ENCODE peak calls at places on chromosomes 12 and 14, in nine cellular contexts. T is small intestine, C is A549, R is body of pancreas, A is SJSA1, U is dorsolateral prefrontal cortex, W is mammary epithelial cell, Z is neural progenitor cell, O is IMR-90. V is an unnamed sample.

GRCh38 chr14:33375781-33376180 is 437.1 kb downstream of the NPAS3 start:
- DNase-seq in Z (no peak), W (no peak), A (no peak), O (no peak), T (no peak), R (no peak), U (no peak), C (no peak), V (no peak)

GRCh38 chr14:91306547-91306946 is 62.0 kb upstream of the GPR68 start:
- DNase-seq in W (no peak), T (no peak), Z (no peak), U (no peak), A (no peak), C (no peak), O (no peak), R (no peak), V (no peak)

GRCh38 chr14:22980672-22981089 is 1.7 kb downstream of the AJUBA start:
- DNase-seq in T (peak), Z (peak), U (no peak), O (peak), A (peak), R (peak), C (peak), W (peak), V (no peak)

GRCh38 chr12:88448337-88448944 is 131.8 kb downstream of the KITLG start:
- DNase-seq in O (no peak), A (no peak), Z (peak), C (no peak), T (no peak), R (no peak), W (no peak), U (no peak), V (no peak)

GRCh38 chr12:34302131-34302885 is 280.0 kb downstream of the ALG10 start:
- DNase-seq in T (no peak), A (no peak), W (no peak), U (no peak), C (no peak), Z (no peak), R (no peak), O (no peak), V (no peak)

GRCh38 chr12:4441355-4442330 is 4.0 kb downstream of the FGF6 start:
- DNase-seq in O (no peak), C (no peak), A (no peak), Z (peak), U (no peak), T (no peak), W (no peak), R (no peak), V (no peak)

GRCh38 chr12:530871-531270 is 71.1 kb downstream of the B4GALNT3 start:
- DNase-seq in A (no peak), T (no peak), U (no peak), C (no peak), W (no peak), R (no peak), Z (no peak), O (no peak), V (no peak)

GRCh38 chr12:54991161-54991991 is 6.8 kb upstream of the TESPA1 start:
- DNase-seq in Z (no peak), O (no peak), T (peak), W (no peak), A (no peak), C (no peak), U (peak), R (no peak), V (no peak)

GRCh38 chr14:76772300-76773187 is 11.3 kb downstream of the VASH1 start:
- DNase-seq in T (no peak), W (no peak), U (no peak), O (peak), R (peak), C (no peak), Z (peak), A (no peak), V (no peak)

GRCh38 chr12:109888179-109889020 is 8.1 kb upstream of the GLTP start:
- DNase-seq in U (no peak), C (peak), R (peak), O (peak), Z (no peak), A (peak), W (peak), T (no peak), V (peak)

GRCh38 chr14:94691658-94692029 is 78.3 kb downstream of the GSC start:
- DNase-seq in T (no peak), O (no peak), U (no peak), Z (no peak), C (no peak), R (no peak), W (no peak), A (no peak), V (no peak)

GRCh38 chr14:60485057-60485599 is 735 bp downstream of the C14orf39 start:
- DNase-seq in U (no peak), O (no peak), T (no peak), C (no peak), A (peak), W (no peak), R (no peak), Z (peak), V (no peak)

GRCh38 chr12:104249017-104249416 is 33.4 kb downstream of the TXNRD1 start:
- DNase-seq in O (no peak), U (no peak), W (no peak), C (no peak), T (no peak), Z (no peak), A (no peak), R (no peak), V (no peak)

GRCh38 chr12:47881826-47882427 is 22.9 kb downstream of the VDR start:
- DNase-seq in U (no peak), O (peak), C (no peak), W (peak), T (peak), Z (no peak), R (peak), A (peak), V (no peak)

GRCh38 chr14:65241125-65241752 is 138.9 kb upstream of the MAX start:
- DNase-seq in W (no peak), Z (no peak), R (no peak), O (no peak), A (no peak), U (no peak), T (no peak), C (no peak), V (no peak)

GRCh38 chr12:117151195-117152031 is 38.9 kb downstream of the FBXO21 start:
- DNase-seq in W (no peak), A (no peak), R (peak), Z (peak), C (peak), U (peak), T (peak), O (peak), V (no peak)

GRCh38 chr14:91957876-91958313 is 10.4 kb upstream of the FBLN5 start:
- DNase-seq in Z (no peak), W (no peak), T (peak), A (no peak), U (no peak), R (no peak), C (no peak), O (no peak), V (no peak)

GRCh38 chr12:123601602-123602489 is at the start of gene DDX55:
- DNase-seq in O (peak), W (peak), U (peak), R (peak), T (peak), Z (peak), C (peak), A (peak), V (no peak)

GRCh38 chr12:126935435-126935834 is 1331.5 kb upstream of the TMEM132C start:
- DNase-seq in A (no peak), Z (no peak), W (no peak), U (no peak), T (no peak), C (no peak), O (no peak), R (no peak), V (no peak)

GRCh38 chr12:5511644-5512584 is 80.0 kb downstream of the NTF3 start:
- DNase-seq in R (no peak), Z (peak), W (no peak), T (no peak), O (peak), A (no peak), C (peak), U (no peak), V (no peak)

GRCh38 chr12:67943295-67943892 is 45.9 kb upstream of the IFNG-AS1 start:
- DNase-seq in U (no peak), O (peak), W (peak), Z (peak), A (peak), C (peak), T (peak), R (peak), V (no peak)

GRCh38 chr12:94621662-94622359 is 28.5 kb downstream of the TMCC3 start:
- DNase-seq in U (no peak), A (peak), Z (no peak), T (peak), O (peak), W (peak), R (peak), C (no peak), V (no peak)

GRCh38 chr14:52048132-52048531 is 20.7 kb downstream of the NID2 start:
- DNase-seq in R (no peak), T (no peak), O (no peak), A (no peak), C (no peak), U (no peak), Z (no peak), W (no peak), V (no peak)

GRCh38 chr14:61530896-61531295 is 164.4 kb upstream of the HIF1A start:
- DNase-seq in Z (no peak), A (no peak), W (no peak), O (no peak), T (peak), R (no peak), C (no peak), U (no peak), V (no peak)

GRCh38 chr12:56657416-56658379 is 11.9 kb upstream of the ATP5F1B start:
- DNase-seq in R (no peak), O (no peak), T (no peak), U (no peak), Z (no peak), C (no peak), W (peak), A (no peak), V (no peak)

GRCh38 chr14:77730976-77731497 is 23.1 kb downstream of the SLIRP start:
- DNase-seq in R (no peak), U (no peak), T (no peak), C (no peak), W (no peak), O (peak), Z (no peak), A (no peak), V (no peak)

GRCh38 chr14:75182820-75183219 is 6.4 kb upstream of the TMED10 start:
- DNase-seq in C (no peak), W (peak), Z (no peak), U (no peak), A (no peak), R (peak), T (no peak), O (peak), V (no peak)
- H3K27ac ChIP-seq in C (no peak), W (no peak), Z (no peak), U (no peak), A (no peak), R (no peak), T (no peak), O (peak), V (no peak)

GRCh38 chr12:113241191-113242017 is 20.1 kb downstream of the TPCN1 start:
- DNase-seq in C (no peak), U (no peak), A (peak), Z (no peak), T (peak), R (peak), W (peak), O (peak), V (peak)
- H3K4me3 ChIP-seq in C (no peak), U (no peak), A (no peak), Z (no peak), T (no peak), R (no peak), W (no peak), O (no peak), V (peak)

GRCh38 chr14:53151523-53151866 is 1.6 kb downstream of the DDHD1 start:
- DNase-seq in A (no peak), T (no peak), O (no peak), R (no peak), U (no peak), C (no peak), Z (no peak), W (no peak), V (no peak)
- H3K27ac ChIP-seq in A (no peak), T (peak), O (no peak), R (no peak), U (no peak), C (no peak), Z (no peak), W (no peak), V (peak)

DNA sequence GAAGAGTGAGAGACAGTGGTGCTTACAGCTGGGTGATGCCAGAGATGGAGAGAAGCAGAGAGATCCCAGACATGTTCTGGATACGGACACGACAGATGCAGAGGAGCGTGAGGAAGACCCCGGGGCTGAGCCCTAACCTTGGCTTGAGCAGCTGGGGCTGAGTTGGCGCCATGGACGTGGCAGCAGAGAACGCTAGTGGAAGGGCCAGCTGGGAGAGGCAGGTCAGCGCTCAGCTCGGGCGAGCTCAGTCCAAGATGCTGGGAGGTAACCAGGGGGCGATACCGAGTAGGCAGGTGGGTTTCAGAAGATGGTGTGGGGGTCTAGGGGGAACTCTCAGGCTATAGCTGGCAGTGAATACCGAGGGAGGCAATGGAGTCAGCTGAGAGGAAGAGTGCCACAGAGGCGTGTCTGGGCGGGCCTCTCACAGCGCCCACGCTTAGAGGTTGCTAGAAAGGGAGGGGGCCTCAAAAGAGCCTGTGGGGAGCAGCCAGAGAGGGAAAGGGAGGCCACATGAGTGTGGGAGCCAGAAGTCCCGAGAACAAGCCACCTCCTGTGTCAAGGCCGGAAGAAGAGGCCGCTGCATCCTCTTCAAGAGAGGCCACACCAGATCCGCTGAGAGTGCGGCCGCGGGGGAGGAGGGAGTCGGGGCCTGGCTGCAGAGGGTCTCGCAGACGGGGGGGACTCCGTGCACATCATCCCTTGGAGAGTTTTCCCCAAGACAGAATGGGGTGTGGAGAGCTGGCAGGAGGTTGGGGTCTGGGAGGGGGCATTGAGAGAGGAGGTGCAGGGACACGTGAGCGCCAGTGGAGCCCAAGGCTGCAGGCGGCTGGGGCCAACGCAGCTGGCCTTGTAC is 57.0 kb upstream of the DIO3 start:
- DNase-seq in Z (no peak), R (no peak), C (no peak), A (no peak), T (no peak), W (no peak), U (peak), O (no peak), V (no peak)
- H3K4me3 ChIP-seq in Z (no peak), R (no peak), C (no peak), A (no peak), T (no peak), W (no peak), U (no peak), O (no peak), V (no peak)

GRCh38 chr14:68911594-68912227 is 67.4 kb downstream of the ACTN1 start:
- DNase-seq in C (peak), Z (peak), R (peak), U (no peak), O (peak), W (peak), A (peak), T (peak), V (no peak)

GRCh38 chr14:68913516-68913915 is 65.6 kb downstream of the ACTN1 start:
- DNase-seq in T (no peak), O (no peak), W (no peak), R (no peak), C (no peak), A (no peak), U (no peak), Z (no peak), V (no peak)

GRCh38 chr14:68919129-68919927 is 59.8 kb downstream of the ACTN1 start:
- DNase-seq in W (no peak), U (no peak), T (no peak), R (peak), O (no peak), C (no peak), A (no peak), Z (no peak), V (no peak)

GRCh38 chr14:68918612-68919011 is 60.5 kb downstream of the ACTN1 start:
- DNase-seq in A (no peak), C (no peak), W (no peak), Z (no peak), T (no peak), U (no peak), R (no peak), O (no peak), V (no peak)

GRCh38 chr14:68916358-68916757 is 62.7 kb downstream of the ACTN1 start:
- DNase-seq in Z (no peak), C (no peak), A (no peak), U (no peak), W (no peak), O (no peak), R (no peak), T (no peak), V (no peak)
- H3K27ac ChIP-seq in Z (no peak), C (no peak), A (no peak), U (no peak), W (no peak), O (no peak), R (no peak), T (no peak), V (no peak)

GRCh38 chr12:32742133-32742532 is 13.6 kb downstream of the YARS2 start:
- DNase-seq in U (no peak), A (no peak), R (no peak), O (no peak), Z (no peak), C (no peak), W (no peak), T (no peak), V (no peak)

GRCh38 chr12:32736445-32736844 is 19.3 kb downstream of the YARS2 start:
- DNase-seq in A (no peak), U (no peak), O (no peak), T (no peak), W (no peak), Z (no peak), R (no peak), C (no peak), V (no peak)

GRCh38 chr12:32734952-32735351 is 20.7 kb downstream of the YARS2 start:
- DNase-seq in T (no peak), W (no peak), U (no peak), Z (no peak), C (peak), R (no peak), O (no peak), A (no peak), V (no peak)

GRCh38 chr12:32739279-32739678 is 16.4 kb downstream of the YARS2 start:
- DNase-seq in R (no peak), U (no peak), O (no peak), C (no peak), Z (no peak), W (no peak), A (no peak), T (no peak), V (no peak)

DNA sequence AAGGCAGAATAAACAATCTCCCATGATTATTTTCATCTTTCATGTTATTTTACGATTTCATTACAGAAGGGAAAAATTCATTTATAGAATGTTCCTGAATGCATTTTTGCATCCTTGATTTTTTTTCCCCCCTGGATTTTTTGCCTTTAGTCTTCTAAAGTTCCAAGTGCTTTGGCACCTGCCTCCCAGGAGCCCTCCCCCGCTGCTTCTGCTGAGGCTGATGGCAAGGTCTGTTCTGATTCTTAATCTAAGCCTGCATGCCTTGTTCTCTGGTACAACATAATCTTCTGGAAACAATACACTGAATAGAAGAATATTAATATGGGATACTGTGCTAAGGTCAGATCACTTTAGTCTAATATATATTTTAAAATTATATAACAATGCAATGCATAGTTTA is 18.0 kb downstream of the YARS2 start:
- DNase-seq in W (no peak), T (no peak), Z (no peak), U (peak), A (no peak), O (no peak), C (no peak), R (no peak), V (no peak)
- H3K4me3 ChIP-seq in W (no peak), T (no peak), Z (no peak), U (no peak), A (no peak), O (no peak), C (no peak), R (no peak), V (no peak)